ENCODE peak calls at places on chromosome 6, in eight cellular contexts. E is activated T-helper 1 cell treated with Interleukin-2 at 50 U/mL for 16 hours, Y is T47D, W is RPMI7951, A is ovary, Q is Daoy, B is DMS 273 treated with DMSO at 0.1 percent for 48 hours, F is LoVo. H is an unnamed sample.

GRCh38 chr6:6556738-6557503 is 31.6 kb upstream of the LY86 start:
- DNase-seq in Q (peak; percentile 57), B (peak; percentile 59), F (peak; percentile 19), A (no peak), Y (no peak), E (peak; percentile 7), W (peak; percentile 19), H (peak; percentile 72)

GRCh38 chr6:138512615-138513014 is 13.3 kb upstream of the NHSL1 start:
- DNase-seq in Y (no peak), E (no peak), B (no peak), F (no peak), Q (no peak), W (no peak), A (no peak), H (no peak)

GRCh38 chr6:13248053-13248452 is 80.3 kb downstream of the TBC1D7 start:
- DNase-seq in Q (peak; percentile 29), W (no peak), A (no peak), F (peak; percentile 4), Y (no peak), B (peak; percentile 78), E (no peak), H (peak; percentile 98)

GRCh38 chr6:108799356-108799720 is 48.9 kb upstream of the ARMC2 start:
- DNase-seq in W (no peak), A (no peak), Y (no peak), Q (no peak), B (no peak), F (no peak), E (no peak), H (no peak)

GRCh38 chr6:126447367-126447766 is 107.5 kb downstream of the CENPW start:
- DNase-seq in F (no peak), W (no peak), E (no peak), A (no peak), Y (no peak), Q (no peak), B (no peak), H (no peak)

GRCh38 chr6:136525586-136526195 is 24.5 kb downstream of the MAP7 start:
- DNase-seq in B (no peak), W (no peak), E (no peak), A (no peak), F (no peak), Y (no peak), Q (peak; percentile 18), H (no peak)

GRCh38 chr6:100664274-100665040 is 199.7 kb upstream of the SIM1 start:
- DNase-seq in E (no peak), Y (no peak), A (no peak), Q (peak; percentile 13), W (peak; percentile 27), B (peak; percentile 34), F (peak; percentile 41), H (peak; percentile 61)

GRCh38 chr6:108564178-108564577 is 3.5 kb downstream of the FOXO3 start:
- DNase-seq in E (no peak), F (peak; percentile 12), B (no peak), Q (peak; percentile 90), A (no peak), Y (no peak), W (peak; percentile 98), H (no peak)

GRCh38 chr6:44503471-44503870 is 116.0 kb downstream of the CDC5L start:
- DNase-seq in W (no peak), B (no peak), F (no peak), Y (no peak), E (no peak), Q (no peak), A (no peak), H (no peak)

GRCh38 chr6:88062376-88062775 is 14.7 kb downstream of the SPACA1 start:
- DNase-seq in Q (no peak), F (no peak), E (no peak), B (no peak), A (no peak), W (no peak), Y (no peak), H (no peak)

GRCh38 chr6:1336246-1336843 is 24.4 kb downstream of the FOXQ1 start:
- DNase-seq in B (no peak), F (peak; percentile 71), E (no peak), A (no peak), Y (peak; percentile 38), Q (peak; percentile 62), W (no peak), H (no peak)

GRCh38 chr6:55882731-55883595 is 7.6 kb upstream of the BMP5 start:
- DNase-seq in W (peak; percentile 77), Q (peak; percentile 81), E (no peak), Y (no peak), B (no peak), F (peak; percentile 53), A (no peak), H (no peak)

GRCh38 chr6:151869345-151869744 is 61.9 kb downstream of the ESR1 start:
- DNase-seq in E (no peak), B (no peak), A (no peak), Y (no peak), W (peak; percentile 5), F (no peak), Q (no peak), H (no peak)

GRCh38 chr6:163745566-163746400 is 331.3 kb downstream of the QKI start:
- DNase-seq in A (no peak), Q (peak; percentile 93), F (peak; percentile 12), B (no peak), Y (no peak), W (peak; percentile 92), E (no peak), H (no peak)

GRCh38 chr6:169224185-169224695 is 29.4 kb downstream of the THBS2 start:
- DNase-seq in F (no peak), B (no peak), Y (no peak), W (peak; percentile 92), A (peak; percentile 90), E (no peak), Q (peak; percentile 78), H (no peak)

GRCh38 chr6:21759721-21760120 is 166.2 kb downstream of the SOX4 start:
- DNase-seq in A (no peak), W (no peak), E (no peak), Q (no peak), Y (no peak), B (no peak), F (no peak), H (no peak)

GRCh38 chr6:39102024-39102820 is 12.8 kb downstream of the SAYSD1 start:
- DNase-seq in F (no peak), W (no peak), A (no peak), Y (no peak), Q (peak; percentile 71), B (no peak), E (no peak), H (no peak)

GRCh38 chr6:11609324-11610071 is 71.9 kb downstream of the TMEM170B start:
- DNase-seq in Y (no peak), W (peak; percentile 75), A (peak; percentile 24), Q (peak; percentile 93), B (no peak), E (no peak), F (no peak), H (no peak)

GRCh38 chr6:20640181-20640580 is 105.9 kb downstream of the CDKAL1 start:
- DNase-seq in Q (no peak), E (no peak), Y (no peak), A (no peak), W (peak; percentile 9), B (no peak), F (no peak), H (no peak)

GRCh38 chr6:1767481-1768246 is 157.9 kb downstream of the FOXC1 start:
- DNase-seq in A (no peak), E (no peak), W (peak; percentile 78), Q (peak; percentile 31), F (peak; percentile 49), B (no peak), Y (no peak), H (peak; percentile 25)

GRCh38 chr6:79989641-79990040 is 14.8 kb upstream of the TTK start:
- DNase-seq in B (no peak), Q (no peak), Y (no peak), F (no peak), W (no peak), A (no peak), E (no peak), H (no peak)

GRCh38 chr6:139161169-139161568 is 26.3 kb downstream of the HECA start:
- DNase-seq in E (peak; percentile 63), B (no peak), Y (no peak), W (peak; percentile 72), A (no peak), Q (peak; percentile 80), F (peak; percentile 59), H (no peak)

GRCh38 chr6:137395316-137395715 is 98.9 kb downstream of the OLIG3 start:
- DNase-seq in E (no peak), W (no peak), F (no peak), B (no peak), A (no peak), Y (no peak), Q (no peak), H (no peak)

GRCh38 chr6:45830441-45831139 is 185.1 kb downstream of the CLIC5 start:
- DNase-seq in W (peak; percentile 87), Y (no peak), F (no peak), E (no peak), Q (peak; percentile 36), B (no peak), A (no peak), H (no peak)

GRCh38 chr6:126831461-126831860 is 287.0 kb upstream of the RSPO3 start:
- DNase-seq in W (no peak), B (no peak), A (no peak), Y (no peak), Q (no peak), E (no peak), F (no peak), H (no peak)

GRCh38 chr6:33195304-33196022 is 3.2 kb upstream of the COL11A2 start:
- DNase-seq in E (no peak), W (no peak), F (no peak), Y (no peak), Q (no peak), B (no peak), A (no peak), H (no peak)

GRCh38 chr6:156777577-156777865 is 343 bp downstream of the ARID1B start:
- DNase-seq in W (no peak), Q (no peak), E (no peak), A (no peak), B (no peak), F (no peak), Y (no peak), H (no peak)

GRCh38 chr6:43765776-43766175 is 4.2 kb upstream of the VEGFA start:
- DNase-seq in B (no peak), W (no peak), A (no peak), Y (no peak), Q (no peak), F (no peak), E (no peak), H (no peak)